ENCODE peak calls at places on chromosomes 13 and 19, in six cellular contexts. X is adrenal gland, N is thyroid gland, K is body of pancreas, Y is heart left ventricle, F is uterus. T is an unnamed sample. For H3K4me1, the result is how much of the 10 kb centered on the place peaks cover.

GRCh38 chr13:43223206-43223605 is 199.8 kb downstream of the DNAJC15 start:
- DNase-seq in N (no peak), X (no peak), Y (no peak), F (no peak), K (no peak), T (no peak)

GRCh38 chr19:45615795-45616708 is 14.0 kb upstream of the GPR4 start:
- DNase-seq in X (peak), N (peak), F (peak), Y (peak), K (peak), T (peak)

GRCh38 chr19:43305642-43306041 is 36.3 kb upstream of the PSG9 start:
- DNase-seq in Y (no peak), K (no peak), F (no peak), X (no peak), N (no peak), T (no peak)

GRCh38 chr13:95552208-95552538 is 347 bp upstream of the CLDN10 start:
- DNase-seq in Y (no peak), N (no peak), X (no peak), K (peak), F (no peak), T (no peak)

GRCh38 chr19:49432141-49433073 is 7.2 kb downstream of the GFY start:
- DNase-seq in X (no peak), N (no peak), Y (no peak), F (no peak), K (no peak), T (peak)

GRCh38 chr19:40217921-40218890 is at the start of gene TTC9B:
- DNase-seq in X (no peak), N (no peak), Y (no peak), F (no peak), K (no peak), T (no peak)

GRCh38 chr19:28869459-28869858 is 343.5 kb downstream of the UQCRFS1 start:
- DNase-seq in K (no peak), Y (no peak), N (no peak), F (no peak), X (no peak), T (no peak)

GRCh38 chr13:19978830-19979437 is 20.4 kb downstream of the ZMYM2 start:
- DNase-seq in N (no peak), X (no peak), F (no peak), Y (no peak), K (no peak), T (no peak)

GRCh38 chr19:15404780-15405211 is 14.0 kb downstream of the AKAP8L start:
- DNase-seq in F (no peak), Y (no peak), N (no peak), K (no peak), X (no peak), T (no peak)

GRCh38 chr19:15401397-15401710 is 17.4 kb downstream of the AKAP8L start:
- DNase-seq in Y (no peak), X (no peak), N (no peak), F (no peak), K (no peak), T (no peak)

GRCh38 chr19:15403151-15403531 is 15.6 kb downstream of the AKAP8L start:
- DNase-seq in X (no peak), F (no peak), N (no peak), Y (no peak), K (no peak), T (no peak)

GRCh38 chr19:15402411-15403150 is 16.2 kb downstream of the AKAP8L start:
- DNase-seq in F (no peak), Y (peak), X (no peak), N (no peak), K (no peak), T (no peak)

GRCh38 chr19:15404097-15404779 is 14.6 kb downstream of the AKAP8L start:
- DNase-seq in K (no peak), Y (no peak), N (no peak), F (no peak), X (no peak), T (no peak)
- H3K4me1 ChIP-seq in K (under half), Y (half or more), N (under half), F (under half), X (under half), T (under half)

GRCh38 chr19:13838943-13839192 is 38.1 kb upstream of the NANOS3 start:
- DNase-seq in N (no peak), Y (no peak), F (no peak), X (no peak), K (peak), T (no peak)
- TF ChIP-seq POLR2A in N (peak), Y (no peak), F (no peak), X (no peak), K (no peak), T (peak)

GRCh38 chr13:24670174-24670573 is 10.0 kb upstream of the ATP12A start:
- DNase-seq in X (no peak), Y (no peak), N (no peak), K (no peak), F (no peak), T (no peak)
- H3K4me1 ChIP-seq in X (under half), Y (under half), N (under half), K (under half), F (under half), T (under half)

GRCh38 chr19:38932425-38933179 is 1.9 kb downstream of the MRPS12 start:
- DNase-seq in K (peak), F (no peak), N (no peak), X (peak), Y (no peak), T (no peak)

GRCh38 chr19:38933544-38933943 is 2.8 kb downstream of the MRPS12 start:
- DNase-seq in X (no peak), F (no peak), K (no peak), N (no peak), Y (no peak), T (no peak)

GRCh38 chr19:38928406-38929001 is 2.1 kb downstream of the SARS2 start:
- DNase-seq in N (no peak), F (no peak), Y (no peak), X (no peak), K (no peak), T (no peak)

GRCh38 chr19:38930776-38931761 is at the start of gene MRPS12:
- DNase-seq in F (peak), Y (peak), X (peak), K (peak), N (peak), T (peak)

GRCh38 chr19:38929929-38930775 is at the start of gene SARS2:
- DNase-seq in F (peak), N (peak), K (peak), Y (peak), X (peak), T (peak)
- TF ChIP-seq POLR2A in F (no peak), N (peak), K (no peak), Y (no peak), X (peak), T (no peak)

DNA sequence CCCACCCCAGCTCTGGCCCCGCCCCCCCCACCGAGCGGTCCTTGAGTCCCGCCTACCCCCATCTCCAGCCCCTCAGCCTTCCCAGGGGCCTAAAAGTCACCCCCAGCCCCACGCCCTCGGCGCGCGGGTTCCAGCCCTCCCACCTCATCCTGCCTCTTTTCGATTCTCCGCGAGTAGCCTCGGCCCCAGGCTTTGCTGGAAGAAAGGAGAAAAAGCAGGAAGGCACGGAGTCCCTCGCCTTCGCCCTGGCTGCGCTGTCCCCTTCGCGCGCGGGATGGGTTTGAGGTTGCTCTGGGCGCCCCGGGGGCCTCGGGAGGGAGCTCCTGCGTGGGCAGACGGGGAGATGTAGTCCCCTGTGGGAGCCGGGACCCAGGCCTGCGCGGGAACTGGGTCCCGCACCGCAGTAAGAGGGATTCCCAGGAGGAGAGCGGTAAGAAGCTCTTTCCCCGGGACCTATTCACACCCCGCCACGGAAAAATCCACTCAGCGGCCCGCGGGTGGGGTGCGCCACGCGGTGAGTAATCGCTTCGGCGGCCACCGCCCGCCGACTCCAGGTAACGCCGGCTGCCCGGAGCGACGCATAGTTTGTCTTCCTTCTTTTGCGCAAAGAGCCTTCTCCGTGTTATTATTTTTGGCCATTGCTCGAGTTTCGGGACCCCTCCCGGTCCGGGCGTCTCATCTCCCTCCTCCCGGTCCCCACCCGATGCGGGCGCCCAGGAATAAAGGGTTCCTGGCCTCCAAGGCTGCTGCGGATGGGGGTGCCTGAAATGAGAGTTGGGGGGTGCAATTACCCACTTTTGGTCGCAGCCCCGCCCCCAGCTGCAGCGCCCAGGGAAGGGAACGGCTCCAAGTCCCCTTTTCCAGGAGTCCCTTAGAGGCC is 863 bp upstream of the CRLF1 start:
- DNase-seq in X (no peak), F (no peak), N (no peak), K (no peak), Y (no peak), T (no peak)
- H3K4me1 ChIP-seq in X (under half), F (under half), N (under half), K (under half), Y (under half), T (under half)

GRCh38 chr13:107845911-107846310 is 369.4 kb downstream of the LIG4 start:
- DNase-seq in X (no peak), N (peak), Y (no peak), K (no peak), F (no peak), T (no peak)
- TF ChIP-seq POLR2A in X (no peak), N (no peak), Y (no peak), K (no peak), F (no peak), T (no peak)

GRCh38 chr19:18424122-18424889 is 5.1 kb downstream of the SSBP4 start:
- DNase-seq in F (no peak), X (no peak), Y (no peak), N (no peak), K (no peak), T (no peak)
- H3K4me1 ChIP-seq in F (under half), X (under half), Y (under half), N (under half), K (under half), T (half or more)

GRCh38 chr19:12789098-12789903 is 2.0 kb upstream of the JUNB start:
- DNase-seq in Y (no peak), N (no peak), X (peak), K (no peak), F (peak), T (no peak)

GRCh38 chr19:12788025-12788681 is 3.1 kb upstream of the JUNB start:
- DNase-seq in K (no peak), X (no peak), F (no peak), Y (no peak), N (no peak), T (no peak)

GRCh38 chr19:12789904-12790619 is 1.2 kb upstream of the JUNB start:
- DNase-seq in Y (peak), K (peak), N (peak), X (peak), F (peak), T (peak)

GRCh38 chr19:12787458-12787857 is 3.8 kb upstream of the JUNB start:
- DNase-seq in X (no peak), K (no peak), F (no peak), N (peak), Y (no peak), T (no peak)

DNA sequence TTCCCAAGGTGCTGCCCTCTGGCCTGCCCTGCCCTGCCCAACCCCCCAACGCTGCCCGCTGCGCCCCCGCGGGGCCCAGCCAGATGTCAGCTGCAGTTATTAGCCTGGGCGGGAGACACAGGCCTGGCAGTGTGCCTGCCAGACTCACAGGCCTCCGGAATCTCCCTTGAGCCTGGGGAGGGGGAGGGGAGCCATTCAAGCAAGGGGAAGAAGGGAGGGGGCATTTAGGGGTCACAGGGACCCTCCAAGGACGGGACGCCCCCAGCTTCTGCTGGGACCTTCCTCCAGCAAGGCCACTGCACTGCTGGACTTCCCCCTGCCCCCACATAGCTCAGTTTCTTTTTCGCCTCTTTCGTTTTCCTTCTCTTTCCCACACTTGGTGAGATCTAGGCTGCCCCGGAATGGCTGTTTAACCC is 2.6 kb upstream of the JUNB start:
- DNase-seq in X (peak), F (peak), Y (peak), K (peak), N (peak), T (peak)
- TF ChIP-seq POLR2A in X (no peak), F (no peak), Y (no peak), K (no peak), N (peak), T (peak)

T was measured in transverse colon.